ENCODE peak calls at places on chromosome 10, in eight cellular contexts. H is D341Med; I is NAMALWA; U is C1 segment of cervical spinal cord; Z is stimulated activated CD4-positive, alpha-beta T cell treated with anti-CD3 and anti-CD28 coated beads, TNF-alpha, amount 100 ng/mL, for 4 hours; P is amniotic stem cell; J is fibroblast of mammary gland; W is GM10248. L is an unnamed sample.

GRCh38 chr10:47441973-47442750 is 41.8 kb downstream of the ANXA8 start:
- DNase-seq in H (peak; percentile 17), I (no peak), U (no peak), Z (no peak), P (no peak), J (no peak), W (no peak), L (no peak)

GRCh38 chr10:29203432-29203831 is 85.4 kb upstream of the LYZL1 start:
- DNase-seq in H (no peak), I (no peak), U (no peak), Z (no peak), P (no peak), J (no peak), W (no peak), L (no peak)

GRCh38 chr10:12482586-12482985 is 133.2 kb downstream of the CAMK1D start:
- DNase-seq in H (no peak), I (peak; percentile 50), U (no peak), Z (no peak), P (no peak), J (no peak), W (peak; percentile 42), L (no peak)

GRCh38 chr10:92387289-92387940 is 96.4 kb downstream of the MARCHF5 start:
- DNase-seq in H (peak; percentile 41), I (peak; percentile 71), U (no peak), Z (no peak), P (peak; percentile 22), J (peak; percentile 71), W (peak; percentile 37), L (no peak)

GRCh38 chr10:73873163-73873842 is 1.1 kb downstream of the CAMK2G start:
- DNase-seq in H (no peak), I (no peak), U (no peak), Z (no peak), P (no peak), J (no peak), W (no peak), L (no peak)

GRCh38 chr10:95560288-95561199 is 627 bp downstream of the SORBS1 start:
- DNase-seq in H (peak; percentile 34), I (peak; percentile 37), U (peak; percentile 51), Z (peak; percentile 12), P (no peak), J (peak; percentile 27), W (peak; percentile 63), L (no peak)

GRCh38 chr10:16993186-16993585 is 136.4 kb downstream of the CUBN start:
- DNase-seq in H (no peak), I (no peak), U (no peak), Z (no peak), P (no peak), J (no peak), W (no peak), L (no peak)

GRCh38 chr10:77290528-77291155 is 347.0 kb downstream of the KCNMA1 start:
- DNase-seq in H (no peak), I (no peak), U (no peak), Z (no peak), P (peak; percentile 71), J (peak; percentile 75), W (no peak), L (no peak)

GRCh38 chr10:101894742-101895141 is 51.1 kb upstream of the KCNIP2 start:
- DNase-seq in H (no peak), I (no peak), U (no peak), Z (no peak), P (no peak), J (no peak), W (no peak), L (no peak)

GRCh38 chr10:100749309-100750217 is 4.2 kb downstream of the PAX2 start:
- DNase-seq in H (no peak), I (no peak), U (no peak), Z (no peak), P (no peak), J (no peak), W (no peak), L (no peak)

GRCh38 chr10:7515549-7515948 is 104.7 kb upstream of the SFMBT2 start:
- DNase-seq in H (no peak), I (no peak), U (no peak), Z (no peak), P (no peak), J (no peak), W (no peak), L (no peak)

GRCh38 chr10:34101001-34101400 is 714.1 kb downstream of the PARD3 start:
- DNase-seq in H (no peak), I (no peak), U (no peak), Z (no peak), P (no peak), J (no peak), W (no peak), L (no peak)

GRCh38 chr10:89563861-89564478 is 28.6 kb upstream of the SLC16A12 start:
- DNase-seq in H (peak; percentile 29), I (peak; percentile 64), U (no peak), Z (no peak), P (peak; percentile 23), J (peak; percentile 69), W (peak; percentile 45), L (peak; percentile 3)

GRCh38 chr10:50619882-50620281 is 3.9 kb downstream of the SGMS1 start:
- DNase-seq in H (no peak), I (no peak), U (no peak), Z (no peak), P (no peak), J (no peak), W (no peak), L (no peak)

GRCh38 chr10:125451319-125451718 is 231.6 kb downstream of the TEX36 start:
- DNase-seq in H (no peak), I (no peak), U (no peak), Z (no peak), P (no peak), J (no peak), W (no peak), L (no peak)

GRCh38 chr10:6328708-6329423 is 126.1 kb downstream of the PFKFB3 start:
- DNase-seq in H (no peak), I (no peak), U (peak; percentile 64), Z (no peak), P (no peak), J (no peak), W (no peak), L (no peak)

L was measured in activated CD4-positive, CD25-positive, alpha-beta regulatory T cell treated with anti-CD3 and anti-CD28 coated beads, Interleukin-2, amount 50 U/mL, for 16 hours.